ENCODE peak calls at places on chromosomes 4 and X, in five cellular contexts. U is SK-N-SH, P is endothelial cell of umbilical vein, V is hepatocyte, L is astrocyte. T is an unnamed sample.

GRCh38 chr4:15955670-15956069 is 7.3 kb downstream of the FGFBP2 start:
- DNase-seq in V (no peak), U (no peak), P (no peak), L (no peak), T (peak; percentile 49)

GRCh38 chrX:119708936-119709335 is 16.0 kb upstream of the SEPTIN6 start:
- DNase-seq in P (no peak), V (no peak), U (no peak), L (no peak), T (no peak)

GRCh38 chrX:23825675-23826074 is 42.7 kb downstream of the SAT1 start:
- DNase-seq in P (no peak), U (no peak), V (no peak), L (no peak), T (no peak)

GRCh38 chrX:41526925-41527324 is 79.8 kb downstream of the NYX start:
- DNase-seq in V (no peak), L (peak; percentile 25), U (no peak), P (peak; percentile 16), T (peak; percentile 71)

GRCh38 chrX:79413009-79413408 is 45.9 kb upstream of the ITM2A start:
- DNase-seq in U (peak; percentile 1), P (peak; percentile 1), V (peak; percentile 9), L (no peak), T (peak; percentile 39)

GRCh38 chr4:121219222-121219621 is 55.1 kb upstream of the TNIP3 start:
- DNase-seq in U (no peak), V (no peak), L (no peak), P (no peak), T (no peak)

GRCh38 chr4:21991050-21991449 is 42.5 kb upstream of the KCNIP4 start:
- DNase-seq in L (peak; percentile 21), P (no peak), V (peak; percentile 16), U (no peak), T (no peak)

GRCh38 chrX:15988661-15989603 is 134.3 kb upstream of the AP1S2 start:
- DNase-seq in U (no peak), L (peak; percentile 58), V (peak; percentile 15), P (peak; percentile 74), T (peak; percentile 53)

GRCh38 chr4:108370826-108371225 is 202.1 kb upstream of the LEF1 start:
- DNase-seq in V (no peak), P (no peak), U (no peak), L (no peak), T (no peak)

GRCh38 chr4:14218641-14219040 is 591.1 kb upstream of the BOD1L1 start:
- DNase-seq in V (peak; percentile 26), U (no peak), P (no peak), L (no peak), T (no peak)

GRCh38 chr4:186939766-186940165 is 216.1 kb upstream of the FAT1 start:
- DNase-seq in P (no peak), L (no peak), U (no peak), V (no peak), T (no peak)

GRCh38 chr4:97500423-97500822 is 642.9 kb downstream of the STPG2 start:
- DNase-seq in P (no peak), U (no peak), V (no peak), L (no peak), T (no peak)

GRCh38 chrX:7139202-7140081 is 8.1 kb upstream of the STS start:
- DNase-seq in U (no peak), L (peak; percentile 77), V (no peak), P (no peak), T (peak; percentile 39)

GRCh38 chr4:183240581-183241321 is 79.3 kb downstream of the CLDN22 start:
- DNase-seq in P (no peak), U (no peak), V (no peak), L (no peak), T (no peak)

GRCh38 chr4:163988921-163989320 is 494.4 kb downstream of the TMA16 start:
- DNase-seq in P (no peak), U (no peak), V (no peak), L (no peak), T (no peak)

GRCh38 chr4:43251760-43252317 is 359.3 kb downstream of the GRXCR1 start:
- DNase-seq in U (no peak), L (peak; percentile 44), V (peak; percentile 5), P (no peak), T (peak; percentile 37)

GRCh38 chr4:100742045-100742444 is 224.2 kb upstream of the EMCN start:
- DNase-seq in U (peak; percentile 5), L (peak; percentile 50), P (peak; percentile 67), V (no peak), T (peak; percentile 69)

GRCh38 chrX:69060631-69061408 is 104.4 kb downstream of the PJA1 start:
- DNase-seq in U (no peak), V (peak; percentile 37), P (peak; percentile 33), L (peak; percentile 10), T (peak; percentile 61)

GRCh38 chr4:150237110-150237852 is 159.0 kb downstream of the DCLK2 start:
- DNase-seq in L (peak; percentile 98), U (no peak), V (peak; percentile 51), P (peak; percentile 94), T (peak; percentile 84)

GRCh38 chr4:89438102-89438831 is 130.7 kb upstream of the GPRIN3 start:
- DNase-seq in L (no peak), P (peak; percentile 42), U (peak; percentile 34), V (peak; percentile 66), T (peak; percentile 66)

GRCh38 chrX:143664302-143664701 is 28.4 kb upstream of the SLITRK4 start:
- DNase-seq in L (no peak), V (peak; percentile 42), U (peak; percentile 11), P (no peak), T (peak; percentile 53)

GRCh38 chr4:139589619-139590018 is 33.6 kb upstream of the SETD7 start:
- DNase-seq in V (no peak), L (peak; percentile 24), P (no peak), U (no peak), T (no peak)

GRCh38 chr4:13865871-13866669 is 238.5 kb upstream of the BOD1L1 start:
- DNase-seq in P (no peak), U (no peak), L (peak; percentile 46), V (no peak), T (peak; percentile 63)

GRCh38 chr4:173448919-173449641 is 50.2 kb upstream of the SCRG1 start:
- DNase-seq in V (no peak), P (no peak), L (no peak), U (peak; percentile 36), T (no peak)

GRCh38 chr4:169307581-169307980 is 36.8 kb upstream of the SH3RF1 start:
- DNase-seq in L (no peak), P (no peak), U (no peak), V (peak; percentile 55), T (peak; percentile 63)

GRCh38 chr4:14180983-14181601 is 553.6 kb upstream of the BOD1L1 start:
- DNase-seq in U (no peak), L (peak; percentile 17), V (peak; percentile 20), P (peak; percentile 89), T (peak; percentile 91)

GRCh38 chrX:13290891-13291614 is 28.8 kb downstream of the ATXN3L start:
- DNase-seq in U (no peak), L (no peak), P (no peak), V (no peak), T (no peak)

DNA sequence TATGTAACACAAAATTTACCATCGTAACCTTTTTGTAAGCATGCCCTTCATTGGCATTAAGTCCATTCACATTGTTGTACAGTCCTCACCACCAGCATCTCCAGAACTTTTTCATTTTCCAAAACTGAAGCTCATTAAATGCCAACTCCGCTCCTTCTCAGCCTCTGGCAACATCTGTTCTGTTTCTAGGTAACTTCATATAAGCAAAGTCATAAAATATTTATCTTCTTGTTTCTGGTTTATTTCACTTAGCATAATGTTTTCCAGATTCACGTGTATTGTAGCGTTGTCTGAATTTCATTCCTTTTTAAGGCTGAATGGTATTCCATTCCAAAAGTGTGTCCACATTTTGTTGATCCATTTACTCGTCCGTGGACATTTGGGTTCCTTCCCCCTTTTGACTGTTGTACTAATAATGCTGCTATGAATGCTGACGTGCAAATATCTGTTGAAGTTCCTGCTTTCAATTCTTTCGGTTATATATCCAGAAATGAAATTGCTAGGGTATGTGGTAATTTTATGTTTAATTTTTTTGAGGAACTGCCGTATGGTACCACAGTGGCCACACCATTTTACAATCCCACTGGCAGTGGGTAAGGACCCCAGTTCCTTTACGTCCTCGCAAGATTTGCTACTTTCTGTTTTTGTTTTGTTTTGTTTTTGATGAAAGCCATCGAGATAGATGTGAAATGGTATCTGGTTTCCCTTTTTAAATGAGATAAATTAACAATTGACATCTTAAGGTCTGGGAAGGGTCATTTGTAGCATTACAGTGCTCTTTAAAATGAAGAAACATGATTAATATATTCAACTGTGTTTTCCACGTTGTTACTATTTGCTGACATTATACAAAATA is 63.4 kb downstream of the PTTG2 start:
- DNase-seq in P (peak; percentile 39), U (peak; percentile 49), L (no peak), V (no peak), T (no peak)
- H3K27ac ChIP-seq in P (no peak overlapping the region), U (peak overlapping the region; percentile 16), L (no peak overlapping the region), V (peak overlapping the region; percentile 21), T (no peak overlapping the region)

DNA sequence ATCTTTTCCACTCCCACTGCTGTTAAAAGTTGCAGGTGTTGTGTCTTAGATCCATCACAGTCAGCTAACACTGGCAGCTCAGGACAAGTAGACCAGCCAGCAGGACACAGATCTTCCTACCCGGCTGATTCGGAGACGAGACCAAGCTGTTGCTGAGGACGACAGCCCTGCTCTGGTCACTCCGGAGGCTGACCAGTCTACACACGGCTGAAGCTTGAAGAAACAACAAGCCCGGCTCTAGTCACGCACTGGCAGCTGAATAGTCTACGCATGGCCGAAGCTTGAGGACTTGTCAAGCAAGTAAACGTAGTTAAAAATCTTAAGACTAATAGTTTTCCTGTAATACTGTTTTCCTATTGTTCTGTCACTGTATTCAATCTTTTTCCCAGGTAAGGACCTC is 1.8 kb downstream of the ACOX3 start:
- DNase-seq in P (peak; percentile 45), L (no peak), U (no peak), V (no peak), T (no peak)
- H3K79me2 ChIP-seq in P (peaks cover 40% of the 10 kb centered on the region), L (peaks cover 63% of the 10 kb centered on the region), U (peaks cover 69% of the 10 kb centered on the region), V (peaks cover 55% of the 10 kb centered on the region), T (peaks cover 52% of the 10 kb centered on the region)

GRCh38 chr4:83780334-83780733 is 244.4 kb downstream of the GPAT3 start:
- DNase-seq in P (no peak), V (no peak), U (no peak), L (no peak), T (peak; percentile 54)
- TF ChIP-seq CTCF in P (no peak), V (no peak), U (peak; percentile 29), L (no peak), T (peak; percentile 41)

GRCh38 chrX:49198540-49199314 is 1.3 kb downstream of the SYP start:
- DNase-seq in V (no peak), L (no peak), P (no peak), U (no peak), T (no peak)

GRCh38 chrX:49197543-49198087 is 2.4 kb downstream of the SYP start:
- DNase-seq in L (no peak), U (no peak), P (no peak), V (no peak), T (no peak)

GRCh38 chrX:49202022-49202421 is 2.0 kb upstream of the SYP start:
- DNase-seq in U (no peak), P (no peak), L (no peak), V (no peak), T (no peak)

GRCh38 chrX:49199315-49199595 is 738 bp downstream of the SYP start:
- DNase-seq in L (no peak), V (no peak), U (no peak), P (no peak), T (no peak)

GRCh38 chrX:49199906-49200771 is at the start of gene SYP:
- DNase-seq in U (peak; percentile 99), L (peak; percentile 62), V (peak; percentile 93), P (peak; percentile 84), T (peak; percentile 90)
- H3K27ac ChIP-seq in U (peak within 1 kb of the TSS; percentile 71), L (no peak within 1 kb of the TSS), V (peak within 1 kb of the TSS; percentile 68), P (no peak within 1 kb of the TSS), T (no peak within 1 kb of the TSS)

T was measured in PC-3.